ENCODE peak calls at places on chromosomes 2 and 18, in four cellular contexts. H, U, T and N are unnamed samples.

GRCh38 chr2:217481577-217481976 is 521.2 kb downstream of the TNS1 start:
- DNase-seq in T (no peak), H (no peak), U (no peak), N (no peak)

GRCh38 chr2:152506843-152507242 is 171.9 kb downstream of the FMNL2 start:
- DNase-seq in H (peak), T (no peak), U (no peak), N (no peak)

GRCh38 chr2:240567872-240568677 is at the start of gene RNPEPL1:
- DNase-seq in T (peak), H (no peak), U (peak), N (peak)

GRCh38 chr2:105858868-105859693 is 114.4 kb downstream of the NCK2 start:
- DNase-seq in U (no peak), T (no peak), H (no peak), N (no peak)

GRCh38 chr2:53234548-53234903 is 533.1 kb upstream of the CHAC2 start:
- DNase-seq in T (peak), H (no peak), U (no peak), N (no peak)

GRCh38 chr2:136376798-136377211 is 258.9 kb upstream of the CXCR4 start:
- DNase-seq in H (no peak), T (no peak), U (no peak), N (no peak)

GRCh38 chr2:189255711-189256110 is 76.2 kb upstream of the COL5A2 start:
- DNase-seq in T (no peak), U (no peak), H (no peak), N (no peak)

GRCh38 chr2:135043345-135043744 is 3.9 kb downstream of the MAP3K19 start:
- DNase-seq in H (no peak), U (peak), T (no peak), N (no peak)

GRCh38 chr2:115412501-115412900 is 970.1 kb downstream of the DPP10 start:
- DNase-seq in U (no peak), H (no peak), T (no peak), N (no peak)

GRCh38 chr2:24986397-24986796 is 14.6 kb upstream of the DNAJC27 start:
- DNase-seq in H (no peak), T (no peak), U (no peak), N (no peak)

GRCh38 chr18:59159986-59160385 is 20.3 kb downstream of the SEC11C start:
- DNase-seq in H (no peak), U (no peak), T (peak), N (no peak)

GRCh38 chr2:180601016-180601415 is 379.4 kb upstream of the UBE2E3 start:
- DNase-seq in T (no peak), H (no peak), U (no peak), N (no peak)

GRCh38 chr2:69062307-69062706 is 49.3 kb downstream of the ANTXR1 start:
- DNase-seq in T (no peak), H (no peak), U (no peak), N (no peak)

GRCh38 chr2:165773684-165774083 is 20.4 kb downstream of the GALNT3 start:
- DNase-seq in T (no peak), U (no peak), H (no peak), N (no peak)

GRCh38 chr2:105373344-105373781 is 25.5 kb downstream of the FHL2 start:
- DNase-seq in U (no peak), H (no peak), T (no peak), N (no peak)

GRCh38 chr2:235702186-235702585 is 208.3 kb downstream of the AGAP1 start:
- DNase-seq in H (no peak), T (no peak), U (no peak), N (no peak)

GRCh38 chr2:155895016-155895415 is 437.5 kb downstream of the NR4A2 start:
- DNase-seq in T (no peak), U (no peak), H (peak), N (no peak)

GRCh38 chr18:26711806-26712205 is 153.7 kb downstream of the AQP4 start:
- DNase-seq in H (no peak), U (no peak), T (no peak), N (no peak)

GRCh38 chr2:216692636-216693413 is 2.5 kb downstream of the IGFBP5 start:
- DNase-seq in U (peak), H (peak), T (peak), N (no peak)

GRCh38 chr2:70964596-70965386 is 13.6 kb upstream of the ANKRD53 start:
- DNase-seq in T (peak), U (peak), H (peak), N (no peak)

GRCh38 chr18:10205136-10205535 is 249.3 kb upstream of the APCDD1 start:
- DNase-seq in U (no peak), H (no peak), T (no peak), N (no peak)

GRCh38 chr2:237199082-237199481 is 113.4 kb downstream of the COPS8 start:
- DNase-seq in T (no peak), H (no peak), U (no peak), N (no peak)

GRCh38 chr18:13018379-13018778 is 27.2 kb downstream of the CEP192 start:
- DNase-seq in T (no peak), H (no peak), U (no peak), N (no peak)

GRCh38 chr2:228767196-228767595 is 503.9 kb downstream of the PID1 start:
- DNase-seq in T (no peak), U (no peak), H (peak), N (no peak)

GRCh38 chr2:79512442-79513401 is at the start of gene CTNNA2:
- DNase-seq in U (peak), H (peak), T (peak), N (peak)

GRCh38 chr2:10449838-10450691 is 1.9 kb upstream of the ODC1 start:
- DNase-seq in H (no peak), U (no peak), T (no peak), N (no peak)

GRCh38 chr2:181174880-181175590 is 194.6 kb downstream of the UBE2E3 start:
- DNase-seq in T (no peak), U (no peak), H (no peak), N (no peak)

GRCh38 chr2:38692636-38693318 is 26.9 kb downstream of the GALM start:
- DNase-seq in H (no peak), U (no peak), T (no peak), N (no peak)

GRCh38 chr18:48674198-48674721 is 135.4 kb downstream of the CTIF start:
- DNase-seq in T (no peak), U (no peak), H (no peak), N (no peak)

GRCh38 chr18:7541835-7542234 is 25.3 kb upstream of the PTPRM start:
- DNase-seq in T (no peak), U (no peak), H (no peak), N (no peak)

GRCh38 chr2:222214885-222215284 is 83.9 kb downstream of the PAX3 start:
- DNase-seq in U (peak), H (no peak), T (no peak), N (no peak)

GRCh38 chr2:224410946-224411561 is 9.1 kb upstream of the FAM124B start:
- DNase-seq in U (no peak), T (no peak), H (no peak), N (no peak)

GRCh38 chr2:162368494-162368893 is 24.6 kb downstream of the GCA start:
- DNase-seq in U (no peak), H (no peak), T (no peak), N (no peak)

GRCh38 chr2:46002507-46002883 is 294.7 kb upstream of the EPAS1 start:
- DNase-seq in T (no peak), U (no peak), H (no peak), N (peak)

GRCh38 chr18:74511823-74512222 is 15.7 kb downstream of the CNDP2 start:
- DNase-seq in T (no peak), U (no peak), H (no peak), N (no peak)

GRCh38 chr18:34493566-34494358 is 216.3 kb upstream of the DTNA start:
- DNase-seq in U (peak), H (no peak), T (peak), N (no peak)

GRCh38 chr2:233026211-233026813 is 6.2 kb upstream of the NEU2 start:
- DNase-seq in T (no peak), U (no peak), H (peak), N (no peak)